ENCODE peak calls at places on chromosome 18, in nine cellular contexts. One of them, this sample, is unnamed.

GRCh38 chr18:24534271-24534670 is 73.8 kb downstream of the HRH4 start:
- DNase-seq in brain microvascular endothelial cell: no peak
- DNase-seq in stomach: no peak
- DNase-seq in AG10803: peak; percentile 6
- DNase-seq in MCF 10A: no peak
- DNase-seq in heart right ventricle: no peak
- DNase-seq in body of pancreas: no peak
- DNase-seq in endothelial cell of umbilical vein: no peak
- DNase-seq in OCI-LY7: no peak
- DNase-seq in this sample: no peak

GRCh38 chr18:4200399-4200798 is 254.7 kb downstream of the DLGAP1 start:
- DNase-seq in MCF 10A: no peak
- DNase-seq in AG10803: no peak
- DNase-seq in brain microvascular endothelial cell: no peak
- DNase-seq in body of pancreas: no peak
- DNase-seq in OCI-LY7: no peak
- DNase-seq in heart right ventricle: no peak
- DNase-seq in stomach: no peak
- DNase-seq in endothelial cell of umbilical vein: no peak
- DNase-seq in this sample: no peak

GRCh38 chr18:10230072-10230471 is 224.4 kb upstream of the APCDD1 start:
- DNase-seq in brain microvascular endothelial cell: peak; percentile 91
- DNase-seq in OCI-LY7: no peak
- DNase-seq in heart right ventricle: no peak
- DNase-seq in endothelial cell of umbilical vein: peak; percentile 20
- DNase-seq in MCF 10A: peak; percentile 62
- DNase-seq in body of pancreas: no peak
- DNase-seq in stomach: no peak
- DNase-seq in AG10803: peak; percentile 92
- DNase-seq in this sample: peak; percentile 88

GRCh38 chr18:63178526-63178880 is 141.1 kb downstream of the BCL2 start:
- DNase-seq in MCF 10A: peak; percentile 1
- DNase-seq in heart right ventricle: peak; percentile 73
- DNase-seq in AG10803: no peak
- DNase-seq in endothelial cell of umbilical vein: no peak
- DNase-seq in OCI-LY7: no peak
- DNase-seq in brain microvascular endothelial cell: no peak
- DNase-seq in body of pancreas: no peak
- DNase-seq in stomach: no peak
- DNase-seq in this sample: peak; percentile 8

GRCh38 chr18:35215026-35215425 is 25.8 kb upstream of the ZNF397 start:
- DNase-seq in AG10803: no peak
- DNase-seq in endothelial cell of umbilical vein: no peak
- DNase-seq in brain microvascular endothelial cell: no peak
- DNase-seq in MCF 10A: no peak
- DNase-seq in stomach: no peak
- DNase-seq in OCI-LY7: no peak
- DNase-seq in body of pancreas: no peak
- DNase-seq in heart right ventricle: no peak
- DNase-seq in this sample: no peak

GRCh38 chr18:42412896-42413295 is 457.9 kb downstream of the PIK3C3 start:
- DNase-seq in AG10803: no peak
- DNase-seq in brain microvascular endothelial cell: peak; percentile 9
- DNase-seq in heart right ventricle: no peak
- DNase-seq in stomach: no peak
- DNase-seq in endothelial cell of umbilical vein: no peak
- DNase-seq in MCF 10A: peak; percentile 60
- DNase-seq in body of pancreas: no peak
- DNase-seq in OCI-LY7: no peak
- DNase-seq in this sample: peak; percentile 84

GRCh38 chr18:67402543-67402942 is 114.0 kb downstream of the DSEL start:
- DNase-seq in stomach: no peak
- DNase-seq in heart right ventricle: no peak
- DNase-seq in AG10803: peak; percentile 64
- DNase-seq in endothelial cell of umbilical vein: peak; percentile 22
- DNase-seq in MCF 10A: no peak
- DNase-seq in brain microvascular endothelial cell: peak; percentile 74
- DNase-seq in OCI-LY7: no peak
- DNase-seq in body of pancreas: no peak
- DNase-seq in this sample: peak; percentile 74

GRCh38 chr18:7488571-7488970 is 78.5 kb upstream of the PTPRM start:
- DNase-seq in stomach: no peak
- DNase-seq in AG10803: no peak
- DNase-seq in heart right ventricle: no peak
- DNase-seq in brain microvascular endothelial cell: no peak
- DNase-seq in body of pancreas: no peak
- DNase-seq in OCI-LY7: no peak
- DNase-seq in endothelial cell of umbilical vein: no peak
- DNase-seq in MCF 10A: no peak
- DNase-seq in this sample: no peak

GRCh38 chr18:31516432-31516831 is 18.5 kb downstream of the DSG2 start:
- DNase-seq in stomach: no peak
- DNase-seq in MCF 10A: no peak
- DNase-seq in body of pancreas: no peak
- DNase-seq in AG10803: no peak
- DNase-seq in OCI-LY7: no peak
- DNase-seq in heart right ventricle: no peak
- DNase-seq in endothelial cell of umbilical vein: no peak
- DNase-seq in brain microvascular endothelial cell: no peak
- DNase-seq in this sample: no peak

GRCh38 chr18:60018801-60019462 is 119.1 kb downstream of the PMAIP1 start:
- DNase-seq in stomach: no peak
- DNase-seq in endothelial cell of umbilical vein: no peak
- DNase-seq in body of pancreas: no peak
- DNase-seq in AG10803: peak; percentile 49
- DNase-seq in brain microvascular endothelial cell: peak; percentile 7
- DNase-seq in MCF 10A: peak; percentile 11
- DNase-seq in heart right ventricle: no peak
- DNase-seq in OCI-LY7: no peak
- DNase-seq in this sample: no peak

GRCh38 chr18:12393998-12394397 is 13.7 kb upstream of the PRELID3A start:
- DNase-seq in brain microvascular endothelial cell: no peak
- DNase-seq in endothelial cell of umbilical vein: no peak
- DNase-seq in body of pancreas: no peak
- DNase-seq in OCI-LY7: no peak
- DNase-seq in heart right ventricle: no peak
- DNase-seq in AG10803: no peak
- DNase-seq in stomach: no peak
- DNase-seq in MCF 10A: no peak
- DNase-seq in this sample: no peak

GRCh38 chr18:12397254-12397653 is 10.5 kb upstream of the PRELID3A start:
- DNase-seq in heart right ventricle: no peak
- DNase-seq in MCF 10A: no peak
- DNase-seq in endothelial cell of umbilical vein: no peak
- DNase-seq in stomach: no peak
- DNase-seq in body of pancreas: no peak
- DNase-seq in AG10803: no peak
- DNase-seq in brain microvascular endothelial cell: no peak
- DNase-seq in OCI-LY7: no peak
- DNase-seq in this sample: no peak

GRCh38 chr18:12391487-12392136 is 14.6 kb upstream of the AFG3L2 start:
- DNase-seq in MCF 10A: peak; percentile 75
- DNase-seq in AG10803: peak; percentile 66
- DNase-seq in body of pancreas: peak; percentile 65
- DNase-seq in heart right ventricle: peak; percentile 29
- DNase-seq in stomach: peak; percentile 61
- DNase-seq in endothelial cell of umbilical vein: peak; percentile 73
- DNase-seq in brain microvascular endothelial cell: peak; percentile 62
- DNase-seq in OCI-LY7: peak; percentile 73
- DNase-seq in this sample: peak; percentile 81

GRCh38 chr18:12393510-12393909 is 14.2 kb upstream of the PRELID3A start:
- DNase-seq in endothelial cell of umbilical vein: no peak
- DNase-seq in AG10803: no peak
- DNase-seq in brain microvascular endothelial cell: no peak
- DNase-seq in MCF 10A: no peak
- DNase-seq in body of pancreas: no peak
- DNase-seq in heart right ventricle: no peak
- DNase-seq in stomach: no peak
- DNase-seq in OCI-LY7: no peak
- DNase-seq in this sample: no peak

GRCh38 chr18:12394428-12394827 is 13.3 kb upstream of the PRELID3A start:
- DNase-seq in body of pancreas: no peak
- DNase-seq in OCI-LY7: peak; percentile 39
- DNase-seq in AG10803: no peak
- DNase-seq in brain microvascular endothelial cell: no peak
- DNase-seq in MCF 10A: peak; percentile 31
- DNase-seq in endothelial cell of umbilical vein: peak; percentile 26
- DNase-seq in stomach: no peak
- DNase-seq in heart right ventricle: no peak
- DNase-seq in this sample: no peak
- TF ChIP-seq CTCF in body of pancreas: no peak
- TF ChIP-seq CTCF in OCI-LY7: peak; percentile 75
- TF ChIP-seq CTCF in AG10803: peak; percentile 49
- TF ChIP-seq CTCF in brain microvascular endothelial cell: peak; percentile 70
- TF ChIP-seq CTCF in MCF 10A: peak; percentile 25
- TF ChIP-seq CTCF in endothelial cell of umbilical vein: peak; percentile 67
- TF ChIP-seq CTCF in stomach: peak; percentile 13
- TF ChIP-seq CTCF in heart right ventricle: no peak
- TF ChIP-seq CTCF in this sample: peak; percentile 57

GRCh38 chr18:21593540-21594257 is 6.8 kb downstream of the ESCO1 start:
- DNase-seq in OCI-LY7: no peak
- DNase-seq in body of pancreas: no peak
- DNase-seq in brain microvascular endothelial cell: no peak
- DNase-seq in stomach: no peak
- DNase-seq in endothelial cell of umbilical vein: no peak
- DNase-seq in MCF 10A: no peak
- DNase-seq in heart right ventricle: no peak
- DNase-seq in AG10803: no peak
- DNase-seq in this sample: no peak
- TF ChIP-seq CTCF in OCI-LY7: peak; percentile 40
- TF ChIP-seq CTCF in body of pancreas: no peak
- TF ChIP-seq CTCF in brain microvascular endothelial cell: peak; percentile 12
- TF ChIP-seq CTCF in stomach: no peak
- TF ChIP-seq CTCF in endothelial cell of umbilical vein: no peak
- TF ChIP-seq CTCF in MCF 10A: no peak
- TF ChIP-seq CTCF in heart right ventricle: no peak
- TF ChIP-seq CTCF in AG10803: no peak
- TF ChIP-seq CTCF in this sample: no peak

GRCh38 chr18:21242141-21243040 is at the start of gene GREB1L:
- DNase-seq in MCF 10A: peak; percentile 67
- DNase-seq in brain microvascular endothelial cell: no peak
- DNase-seq in AG10803: peak; percentile 66
- DNase-seq in OCI-LY7: no peak
- DNase-seq in heart right ventricle: peak; percentile 69
- DNase-seq in endothelial cell of umbilical vein: peak; percentile 26
- DNase-seq in body of pancreas: peak; percentile 29
- DNase-seq in stomach: peak; percentile 63
- DNase-seq in this sample: peak; percentile 65
- TF ChIP-seq CTCF in MCF 10A: peak; percentile 35
- TF ChIP-seq CTCF in brain microvascular endothelial cell: no peak
- TF ChIP-seq CTCF in AG10803: no peak
- TF ChIP-seq CTCF in OCI-LY7: no peak
- TF ChIP-seq CTCF in heart right ventricle: no peak
- TF ChIP-seq CTCF in endothelial cell of umbilical vein: peak; percentile 32
- TF ChIP-seq CTCF in body of pancreas: no peak
- TF ChIP-seq CTCF in stomach: no peak
- TF ChIP-seq CTCF in this sample: peak; percentile 3

GRCh38 chr18:37553633-37554398 is 11.8 kb downstream of the CELF4 start:
- DNase-seq in MCF 10A: no peak
- DNase-seq in brain microvascular endothelial cell: no peak
- DNase-seq in AG10803: no peak
- DNase-seq in endothelial cell of umbilical vein: no peak
- DNase-seq in heart right ventricle: no peak
- DNase-seq in body of pancreas: no peak
- DNase-seq in OCI-LY7: no peak
- DNase-seq in stomach: no peak
- DNase-seq in this sample: no peak
- TF ChIP-seq CTCF in MCF 10A: no peak
- TF ChIP-seq CTCF in brain microvascular endothelial cell: peak; percentile 17
- TF ChIP-seq CTCF in AG10803: peak; percentile 20
- TF ChIP-seq CTCF in endothelial cell of umbilical vein: peak; percentile 27
- TF ChIP-seq CTCF in heart right ventricle: no peak
- TF ChIP-seq CTCF in body of pancreas: no peak
- TF ChIP-seq CTCF in OCI-LY7: no peak
- TF ChIP-seq CTCF in stomach: no peak
- TF ChIP-seq CTCF in this sample: no peak